ENCODE peak calls at places on chromosomes 7 and 10, in nine cellular contexts. R, Z, X, J, M, D, H, I and N are unnamed samples.

GRCh38 chr10:110833234-110833940 is 38.3 kb upstream of the PDCD4 start:
- DNase-seq in Z (peak), R (no peak), X (peak), H (no peak), I (peak), J (no peak), M (peak), D (no peak), N (no peak)

GRCh38 chr7:47444376-47445098 is 137.4 kb downstream of the TNS3 start:
- DNase-seq in H (peak), J (no peak), I (peak), M (no peak), R (no peak), Z (peak), X (no peak), D (no peak), N (no peak)

GRCh38 chr7:158863611-158864506 is 7.5 kb downstream of the DYNC2I1 start:
- DNase-seq in Z (peak), I (peak), R (peak), D (peak), J (peak), H (peak), M (peak), X (peak), N (peak)

GRCh38 chr7:26485421-26486019 is 193.9 kb downstream of the SNX10 start:
- DNase-seq in X (no peak), Z (no peak), D (no peak), M (no peak), R (no peak), H (no peak), I (no peak), J (no peak), N (no peak)

GRCh38 chr10:73439605-73440298 is 6.4 kb upstream of the MSS51 start:
- DNase-seq in H (no peak), I (no peak), M (no peak), R (no peak), Z (no peak), J (no peak), X (no peak), D (no peak), N (no peak)

GRCh38 chr10:20489961-20490360 is 407.1 kb downstream of the NEBL start:
- DNase-seq in H (no peak), M (no peak), J (no peak), Z (no peak), X (no peak), D (no peak), R (no peak), I (no peak), N (no peak)

GRCh38 chr10:89339860-89340259 is 12.1 kb downstream of the IFIT3 start:
- DNase-seq in H (no peak), M (no peak), I (no peak), Z (no peak), X (no peak), J (no peak), D (no peak), R (no peak), N (no peak)

GRCh38 chr10:26994743-26995142 is 105.6 kb downstream of the ANKRD26 start:
- DNase-seq in R (no peak), D (no peak), M (no peak), J (no peak), H (no peak), I (no peak), Z (no peak), X (no peak), N (no peak)

GRCh38 chr7:468681-469590 is 50.7 kb downstream of the PDGFA start:
- DNase-seq in R (peak), H (no peak), I (no peak), X (peak), J (no peak), Z (peak), M (peak), D (no peak), N (peak)

GRCh38 chr7:22331704-22332103 is 25.2 kb downstream of the RAPGEF5 start:
- DNase-seq in M (no peak), I (no peak), H (no peak), D (no peak), R (no peak), Z (no peak), J (no peak), X (no peak), N (no peak)

DNA sequence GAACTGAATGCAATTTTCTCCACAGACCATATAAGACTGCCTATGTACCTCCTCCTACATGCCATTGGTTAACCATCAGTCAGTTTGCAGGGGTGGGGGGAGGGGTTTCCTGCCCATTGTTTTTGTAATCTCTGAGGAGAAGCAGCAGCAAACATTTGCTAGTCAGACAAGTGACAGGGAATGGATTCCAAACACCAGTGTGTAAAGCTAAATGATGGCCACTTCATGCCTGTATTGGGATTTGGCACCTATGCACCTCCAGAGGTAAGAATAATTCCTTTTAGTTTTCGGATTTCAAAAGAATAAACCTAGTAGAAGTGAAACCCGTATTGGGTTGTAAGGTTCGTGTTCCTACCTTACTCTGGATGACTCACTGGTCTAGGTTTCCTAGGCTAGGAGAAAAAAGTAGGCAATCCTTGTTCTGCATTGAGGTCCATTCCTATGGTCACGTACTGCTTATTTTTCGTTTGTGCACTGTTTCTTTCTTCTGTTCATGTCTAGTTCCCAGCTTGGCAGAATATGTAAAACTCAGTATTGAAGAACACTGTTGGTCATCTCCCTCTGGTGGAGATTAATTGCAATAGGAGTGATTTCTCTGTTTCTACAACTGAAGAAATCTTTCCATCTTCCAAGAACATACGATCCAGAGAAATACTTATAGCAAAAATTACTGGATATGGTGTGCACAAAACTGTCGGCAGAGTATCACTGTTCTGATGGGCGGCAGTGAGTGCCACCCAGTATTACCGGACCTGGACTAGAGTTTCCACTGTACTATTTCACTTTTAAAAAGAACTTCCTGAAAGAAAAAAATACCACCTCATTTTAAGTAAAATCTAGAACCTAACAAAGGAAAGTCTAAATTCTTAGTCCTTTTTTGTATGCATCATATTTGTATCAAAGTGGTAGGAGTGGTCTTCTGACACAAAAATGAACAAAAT is at the start of gene AKR1C3:
- DNase-seq in R (peak), H (no peak), J (peak), I (peak), D (no peak), Z (no peak), X (no peak), M (no peak), N (no peak)
- H3K4me3 ChIP-seq in R (peak), H (peak), J (peak), I (peak), D (peak), Z (peak), X (peak), M (peak), N (peak)

DNA sequence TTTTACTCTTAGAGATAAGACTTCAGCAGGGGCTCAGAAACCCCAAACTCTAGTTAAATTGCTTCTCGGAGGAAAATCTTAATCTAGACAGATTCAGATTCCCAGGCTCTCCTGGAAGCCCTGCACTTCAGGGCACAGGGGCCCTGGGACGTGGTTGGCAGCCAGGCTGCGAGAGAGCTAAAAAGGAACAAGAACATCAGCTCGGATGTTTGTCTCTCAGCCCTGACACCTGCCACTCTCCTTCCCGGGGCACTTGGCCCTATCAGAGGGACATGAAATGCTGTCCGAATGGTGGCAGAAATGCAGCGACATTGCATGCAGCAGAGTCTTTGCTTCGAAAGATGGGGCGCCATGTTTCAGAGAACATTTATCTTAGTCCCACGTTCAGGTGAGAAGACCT is 166.8 kb downstream of the CCDC3 start:
- DNase-seq in I (no peak), H (no peak), X (peak), M (no peak), Z (no peak), R (no peak), J (no peak), D (no peak), N (peak)
- TF ChIP-seq POLR2A in I (no peak), H (no peak), X (no peak), M (no peak), Z (no peak), R (no peak), J (no peak), D (no peak), N (no peak)

GRCh38 chr10:32961343-32961891 is 3.4 kb upstream of the ITGB1 start:
- DNase-seq in J (no peak), R (no peak), H (no peak), I (no peak), Z (no peak), X (no peak), D (no peak), M (no peak), N (no peak)

GRCh38 chr10:32961892-32962369 is 3.9 kb upstream of the ITGB1 start:
- DNase-seq in H (no peak), R (no peak), Z (no peak), I (peak), D (no peak), J (peak), X (no peak), M (no peak), N (no peak)

GRCh38 chr10:32964261-32964660 is 6.2 kb upstream of the ITGB1 start:
- DNase-seq in M (no peak), X (no peak), R (no peak), Z (no peak), J (no peak), H (no peak), I (no peak), D (no peak), N (no peak)

GRCh38 chr10:32962541-32962940 is 4.5 kb upstream of the ITGB1 start:
- DNase-seq in H (no peak), J (no peak), R (no peak), X (no peak), M (no peak), I (no peak), D (no peak), Z (no peak), N (no peak)

GRCh38 chr10:32963102-32963501 is 5.1 kb upstream of the ITGB1 start:
- DNase-seq in I (no peak), Z (no peak), X (no peak), M (no peak), D (no peak), R (no peak), H (no peak), J (no peak), N (no peak)
- H3K4me3 ChIP-seq in I (no peak), Z (no peak), X (no peak), M (no peak), D (no peak), R (no peak), H (no peak), J (no peak), N (no peak)

DNA sequence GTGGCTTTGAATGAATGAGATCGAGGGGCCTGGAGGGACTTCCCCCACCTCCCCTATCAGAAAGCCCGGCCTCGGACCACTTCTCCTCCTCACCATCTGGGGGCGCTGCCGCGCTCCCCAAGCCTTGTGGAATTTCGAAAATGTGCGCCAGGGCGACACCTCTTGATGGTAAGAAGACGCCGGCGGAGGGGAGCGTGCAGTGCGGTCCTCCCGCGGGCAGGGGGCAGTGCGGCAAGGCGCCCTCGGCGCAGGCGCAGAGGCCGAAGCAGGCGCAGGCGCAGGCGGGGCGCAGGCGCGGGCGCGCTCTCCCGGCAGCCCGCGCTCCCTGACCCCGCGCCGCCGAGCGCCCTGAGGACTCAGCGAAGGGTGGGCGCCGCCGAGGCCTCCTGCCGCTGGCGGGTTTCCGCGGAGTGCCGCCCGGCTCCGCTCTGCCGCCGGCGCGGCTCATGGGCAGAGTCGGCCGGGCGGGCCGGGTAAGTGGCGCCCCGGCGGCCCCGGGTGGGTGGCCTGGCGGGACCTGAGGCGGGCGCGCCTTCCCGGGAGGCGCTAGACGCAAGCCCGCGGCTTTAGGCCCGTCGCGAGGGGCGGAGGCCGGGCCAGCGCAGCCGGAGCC is at the start of gene RBM17:
- DNase-seq in Z (peak), R (peak), M (peak), I (peak), H (peak), J (peak), D (peak), X (peak), N (peak)
- TF ChIP-seq POLR2A in Z (no peak), R (peak), M (peak), I (peak), H (no peak), J (peak), D (peak), X (no peak), N (no peak)